ENCODE peak calls at places on chromosomes 2 and 18, in nine cellular contexts. B is spleen, F is PC-9, I is fibroblast of lung, T is esophagus squamous epithelium, S is cardiac fibroblast, E is foreskin fibroblast, H is AG09309, P is A549. K is an unnamed sample.
A peak's percentile ranks its signal among the peaks of the same experiment; 100 is the strongest.

GRCh38 chr2:169397697-169398096 is 35.4 kb upstream of the LRP2 start:
- DNase-seq in B (no peak), F (no peak), I (no peak), T (no peak), S (peak; percentile 10), E (peak; percentile 4), H (no peak), P (no peak), K (peak; percentile 6)

GRCh38 chr2:98374286-98374685 is 28.0 kb downstream of the CNGA3 start:
- DNase-seq in B (no peak), F (no peak), I (no peak), T (no peak), S (no peak), E (no peak), H (no peak), P (no peak), K (no peak)

GRCh38 chr2:118251427-118251826 is 163.2 kb downstream of the INSIG2 start:
- DNase-seq in B (no peak), F (no peak), I (peak; percentile 32), T (no peak), S (no peak), E (peak; percentile 68), H (peak; percentile 55), P (no peak), K (no peak)

GRCh38 chr2:73250872-73251846 is 17.1 kb downstream of the CCT7 start:
- DNase-seq in B (no peak), F (peak; percentile 19), I (no peak), T (no peak), S (no peak), E (no peak), H (no peak), P (no peak), K (no peak)

GRCh38 chr2:169683054-169683424 is 11.2 kb downstream of the CFAP210 start:
- DNase-seq in B (no peak), F (no peak), I (no peak), T (no peak), S (no peak), E (no peak), H (no peak), P (no peak), K (no peak)

GRCh38 chr2:204931562-204931961 is 386.3 kb downstream of the PARD3B start:
- DNase-seq in B (no peak), F (no peak), I (peak; percentile 20), T (no peak), S (no peak), E (no peak), H (no peak), P (no peak), K (no peak)

GRCh38 chr18:78638889-78639596 is 340.6 kb upstream of the SALL3 start:
- DNase-seq in B (no peak), F (no peak), I (no peak), T (no peak), S (no peak), E (no peak), H (no peak), P (no peak), K (no peak)

GRCh38 chr18:57150828-57151227 is 3.9 kb downstream of the BOD1L2 start:
- DNase-seq in B (no peak), F (no peak), I (no peak), T (no peak), S (no peak), E (no peak), H (no peak), P (no peak), K (no peak)

GRCh38 chr2:2638516-2638915 is 307.4 kb upstream of the MYT1L start:
- DNase-seq in B (no peak), F (no peak), I (no peak), T (no peak), S (no peak), E (no peak), H (no peak), P (no peak), K (no peak)

GRCh38 chr2:234880551-234881211 is 71.1 kb upstream of the SH3BP4 start:
- DNase-seq in B (no peak), F (peak; percentile 98), I (peak; percentile 99), T (no peak), S (peak; percentile 51), E (peak; percentile 95), H (peak; percentile 50), P (peak; percentile 33), K (peak; percentile 71)

GRCh38 chr2:9030882-9031645 is 27.6 kb upstream of the MBOAT2 start:
- DNase-seq in B (no peak), F (no peak), I (peak; percentile 33), T (no peak), S (peak; percentile 66), E (peak; percentile 24), H (no peak), P (no peak), K (no peak)

GRCh38 chr2:240288087-240288521 is 147.4 kb upstream of the GPC1 start:
- DNase-seq in B (no peak), F (no peak), I (no peak), T (no peak), S (no peak), E (no peak), H (no peak), P (no peak), K (no peak)

GRCh38 chr18:40006553-40007073 is 1948.4 kb upstream of the PIK3C3 start:
- DNase-seq in B (no peak), F (no peak), I (no peak), T (no peak), S (no peak), E (no peak), H (no peak), P (no peak), K (no peak)

GRCh38 chr18:23020555-23021294 is 87.6 kb downstream of the RBBP8 start:
- DNase-seq in B (no peak), F (no peak), I (no peak), T (no peak), S (no peak), E (no peak), H (no peak), P (no peak), K (no peak)
- H3K4me3 ChIP-seq in B (no peak overlapping the region), F (no peak overlapping the region), I (no peak overlapping the region), T (no peak overlapping the region), S (no peak overlapping the region), E (no peak overlapping the region), H (no peak overlapping the region), P (no peak overlapping the region), K (no peak overlapping the region)

GRCh38 chr2:164574931-164575330 is 46.4 kb downstream of the GRB14 start:
- DNase-seq in B (no peak), F (no peak), I (no peak), T (no peak), S (no peak), E (no peak), H (no peak), P (no peak), K (no peak)
- TF ChIP-seq CTCF in B (no peak), F (no peak), I (no peak), T (no peak), S (no peak), E (no peak), H (peak; percentile 10), P (peak; percentile 10), K (no peak)

DNA sequence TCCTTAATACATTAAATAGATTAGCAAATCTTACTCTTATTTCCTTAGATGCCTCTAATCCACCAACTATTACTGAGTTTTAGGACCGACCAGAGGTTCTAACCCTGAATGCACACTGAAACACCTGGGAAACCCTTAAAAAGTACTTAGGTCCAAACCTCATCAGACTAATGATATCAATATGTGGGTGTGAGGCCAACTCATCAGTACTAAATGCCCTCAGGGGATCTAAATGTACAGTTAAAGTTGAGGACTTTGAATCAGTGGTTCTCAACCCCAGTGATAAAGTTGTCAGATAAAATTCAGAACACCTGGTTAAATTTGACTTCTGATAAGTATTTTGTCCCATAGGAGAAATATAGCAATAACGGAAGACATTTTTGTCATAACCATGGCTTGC is 20.9 kb downstream of the MMADHC start:
- DNase-seq in B (no peak), F (no peak), I (no peak), T (no peak), S (no peak), E (no peak), H (no peak), P (no peak), K (no peak)
- H3K4me3 ChIP-seq in B (no peak overlapping the region), F (no peak overlapping the region), I (no peak overlapping the region), T (no peak overlapping the region), S (no peak overlapping the region), E (no peak overlapping the region), H (no peak overlapping the region), P (no peak overlapping the region), K (no peak overlapping the region)

GRCh38 chr2:222318026-222318711 is 19.4 kb upstream of the PAX3 start:
- DNase-seq in B (peak; percentile 90), F (peak; percentile 74), I (peak; percentile 66), T (no peak), S (peak; percentile 80), E (peak; percentile 81), H (peak; percentile 35), P (peak; percentile 57), K (peak; percentile 78)

GRCh38 chr2:222320441-222321395 is 21.9 kb upstream of the PAX3 start:
- DNase-seq in B (peak; percentile 76), F (no peak), I (peak; percentile 20), T (no peak), S (no peak), E (peak; percentile 51), H (no peak), P (no peak), K (no peak)

GRCh38 chr2:222319576-222320440 is 21.0 kb upstream of the PAX3 start:
- DNase-seq in B (peak; percentile 81), F (no peak), I (peak; percentile 26), T (no peak), S (peak; percentile 30), E (peak; percentile 53), H (no peak), P (no peak), K (no peak)

GRCh38 chr2:222322241-222322640 is 23.4 kb upstream of the PAX3 start:
- DNase-seq in B (no peak), F (no peak), I (no peak), T (no peak), S (no peak), E (no peak), H (no peak), P (no peak), K (no peak)

DNA sequence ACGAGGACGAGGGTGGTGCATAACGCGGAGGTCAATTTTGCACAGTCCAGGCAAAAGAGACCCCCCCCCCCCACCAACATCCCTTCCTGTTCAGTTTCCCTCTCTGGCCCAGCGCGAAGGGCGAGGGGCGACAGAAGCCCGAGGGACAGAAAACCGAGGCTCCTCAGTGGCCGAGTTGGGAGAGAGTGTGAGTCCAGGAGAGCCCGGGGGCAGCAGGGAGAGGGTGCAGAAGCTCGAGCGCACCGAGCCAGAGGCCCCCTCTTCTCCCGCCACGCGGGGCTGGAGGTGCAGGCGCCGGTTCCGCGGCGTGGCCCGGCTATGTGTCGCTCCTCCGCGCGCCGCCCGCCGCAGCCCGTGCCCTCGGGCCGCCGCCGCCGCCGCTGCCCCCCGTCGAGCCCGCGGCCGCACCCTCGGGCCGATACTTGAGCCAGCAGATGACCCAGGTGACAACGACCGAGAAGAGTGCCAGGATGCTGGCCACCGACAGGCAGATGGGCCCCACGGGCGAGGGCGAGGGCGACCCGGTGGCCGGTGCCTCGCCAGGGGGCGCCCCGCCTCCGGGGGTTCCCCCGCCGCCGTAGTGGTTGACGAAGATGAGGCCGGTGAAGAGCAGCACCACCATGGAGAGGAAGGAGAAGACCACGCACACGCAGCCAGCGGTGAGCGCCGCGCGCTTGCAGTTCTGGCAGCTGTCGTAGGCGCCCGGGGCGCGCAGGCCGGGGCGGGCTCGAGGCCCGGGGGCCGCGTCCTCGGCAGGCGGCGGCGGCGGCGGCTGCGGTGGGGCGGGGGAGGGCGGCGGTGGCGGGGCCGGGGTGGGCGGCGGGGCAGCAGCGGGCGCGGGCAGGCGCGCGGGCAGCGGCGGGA is 20.1 kb upstream of the PAX3 start:
- DNase-seq in B (peak; percentile 85), F (peak; percentile 43), I (peak; percentile 34), T (no peak), S (peak; percentile 36), E (peak; percentile 70), H (no peak), P (no peak), K (no peak)
- TF ChIP-seq CTCF in B (peak; percentile 37), F (peak; percentile 64), I (no peak), T (no peak), S (peak; percentile 5), E (peak; percentile 20), H (no peak), P (peak; percentile 32), K (peak; percentile 39)